ENCODE peak calls at places on chromosomes 4 and X, in seven cellular contexts. O is suprapubic skin, H is HCT116, F is upper lobe of left lung, W is SK-N-MC, P is GM12892, Z is spleen. S is an unnamed sample.

GRCh38 chr4:54099287-54099958 is 540 bp upstream of the GSX2 start:
- DNase-seq in O (no peak), H (no peak), F (peak; percentile 58), W (no peak), P (no peak), Z (no peak), S (no peak)

GRCh38 chr4:17284323-17285175 is 227.3 kb downstream of the QDPR start:
- DNase-seq in O (no peak), H (no peak), F (no peak), W (no peak), P (no peak), Z (no peak), S (no peak)

GRCh38 chr4:108512615-108513505 is 107.5 kb upstream of the RPL34 start:
- DNase-seq in O (no peak), H (no peak), F (no peak), W (no peak), P (no peak), Z (no peak), S (no peak)

GRCh38 chrX:47452112-47452511 is 30.9 kb downstream of the ZNF41 start:
- DNase-seq in O (no peak), H (no peak), F (no peak), W (no peak), P (no peak), Z (no peak), S (no peak)

GRCh38 chr4:184544711-184545409 is 70.5 kb upstream of the IRF2 start:
- DNase-seq in O (no peak), H (no peak), F (no peak), W (no peak), P (no peak), Z (no peak), S (no peak)

GRCh38 chr4:75028196-75028854 is 95.4 kb downstream of the PARM1 start:
- DNase-seq in O (no peak), H (no peak), F (no peak), W (no peak), P (no peak), Z (no peak), S (no peak)

GRCh38 chr4:145279122-145279960 is 99.0 kb upstream of the OTUD4 start:
- DNase-seq in O (no peak), H (no peak), F (no peak), W (peak; percentile 18), P (no peak), Z (no peak), S (no peak)

GRCh38 chr4:44448548-44449443 is at the start of gene KCTD8:
- DNase-seq in O (peak; percentile 72), H (no peak), F (peak; percentile 93), W (peak; percentile 2), P (peak; percentile 54), Z (peak; percentile 83), S (peak; percentile 70)

GRCh38 chrX:12139934-12140611 is 1.8 kb downstream of the FRMPD4 start:
- DNase-seq in O (no peak), H (no peak), F (no peak), W (no peak), P (no peak), Z (no peak), S (no peak)

GRCh38 chrX:12149670-12150407 is 11.6 kb downstream of the FRMPD4 start:
- DNase-seq in O (no peak), H (no peak), F (no peak), W (no peak), P (no peak), Z (no peak), S (no peak)

GRCh38 chrX:12142661-12143060 is 4.4 kb downstream of the FRMPD4 start:
- DNase-seq in O (no peak), H (no peak), F (no peak), W (no peak), P (no peak), Z (no peak), S (no peak)

GRCh38 chrX:12141511-12141910 is 3.2 kb downstream of the FRMPD4 start:
- DNase-seq in O (no peak), H (no peak), F (no peak), W (no peak), P (no peak), Z (no peak), S (no peak)

GRCh38 chrX:12145402-12145801 is 7.1 kb downstream of the FRMPD4 start:
- DNase-seq in O (no peak), H (no peak), F (no peak), W (no peak), P (no peak), Z (no peak), S (no peak)
- TF ChIP-seq POLR2AphosphoS5 in O (no peak), H (no peak), F (no peak), W (no peak), P (no peak), Z (no peak), S (no peak)

GRCh38 chr4:165201806-165202205 is 5.6 kb upstream of the KLHL2 start:
- DNase-seq in O (no peak), H (no peak), F (no peak), W (no peak), P (no peak), Z (no peak), S (no peak)
- TF ChIP-seq POLR2AphosphoS5 in O (no peak), H (no peak), F (no peak), W (no peak), P (no peak), Z (no peak), S (no peak)

DNA sequence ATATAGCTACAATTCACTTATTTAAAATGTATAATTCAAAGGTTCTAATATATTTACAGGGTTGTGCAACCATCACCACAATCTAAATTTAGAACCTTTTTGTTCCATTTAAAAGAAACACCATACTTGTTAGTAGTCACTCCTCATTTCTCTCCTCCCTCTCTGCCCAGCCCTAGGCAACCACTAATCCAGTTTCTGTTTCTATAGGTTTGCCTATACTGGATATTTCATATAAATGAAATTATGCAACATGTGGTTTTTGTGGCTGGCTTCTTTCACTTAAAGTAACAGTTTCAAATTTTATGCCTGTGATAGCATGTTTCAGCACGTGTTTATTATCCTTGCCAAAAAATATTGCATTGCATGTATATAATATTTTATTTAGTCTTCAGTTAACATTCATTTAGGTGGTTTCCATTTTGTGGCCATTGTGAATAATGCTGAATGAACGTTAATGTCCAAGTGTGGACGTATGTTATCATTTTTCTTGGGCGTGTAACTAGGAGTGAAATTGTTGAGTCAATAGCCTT is 437.6 kb downstream of the IL1RAPL1 start:
- DNase-seq in O (no peak), H (no peak), F (no peak), W (peak; percentile 76), P (no peak), Z (no peak), S (no peak)
- TF ChIP-seq POLR2AphosphoS5 in O (no peak), H (no peak), F (no peak), W (peak; percentile 23), P (no peak), Z (no peak), S (no peak)

DNA sequence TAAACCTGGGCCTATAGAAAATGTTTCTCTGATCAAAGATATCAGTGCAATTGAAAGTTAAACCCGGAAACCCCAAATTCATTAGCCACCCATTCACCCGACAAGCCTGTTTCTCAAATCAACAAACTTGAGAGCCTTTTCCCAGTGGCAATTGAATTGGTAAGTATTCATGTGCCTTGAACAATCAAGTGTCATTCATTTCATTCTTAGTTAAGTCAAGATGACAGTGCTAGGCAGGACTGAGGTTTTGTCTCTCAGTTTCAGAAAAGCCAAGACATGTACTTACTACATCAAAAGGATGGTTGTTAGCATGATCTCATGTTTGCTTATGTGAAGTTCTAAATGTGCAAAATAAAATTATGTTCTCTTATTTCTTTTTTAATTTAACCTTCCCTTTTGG is 32.3 kb downstream of the CC2D2A start:
- DNase-seq in O (no peak), H (no peak), F (no peak), W (no peak), P (no peak), Z (no peak), S (no peak)
- TF ChIP-seq POLR2AphosphoS5 in O (no peak), H (no peak), F (no peak), W (no peak), P (no peak), Z (no peak), S (no peak)

GRCh38 chr4:102403115-102403514 is 57.8 kb upstream of the SLC39A8 start:
- DNase-seq in O (no peak), H (no peak), F (no peak), W (no peak), P (no peak), Z (no peak), S (no peak)
- TF ChIP-seq POLR2AphosphoS5 in O (no peak), H (no peak), F (no peak), W (no peak), P (no peak), Z (no peak), S (no peak)